ENCODE peak calls at places on chromosome 9, in four cellular contexts. F is fibroblast of pulmonary artery, J is fibroblast of mammary gland, S is brain microvascular endothelial cell. X is an unnamed sample.
A peak's percentile ranks its signal among the peaks of the same experiment; 100 is the strongest.

GRCh38 chr9:92634712-92635605 is 35.0 kb downstream of the IPPK start:
- DNase-seq in F (peak; percentile 82), J (peak; percentile 78), S (peak; percentile 64), X (peak; percentile 69)

GRCh38 chr9:109802491-109802890 is 22.5 kb downstream of the PALM2AKAP2 start:
- DNase-seq in F (no peak), J (no peak), S (no peak), X (no peak)

GRCh38 chr9:93262537-93263310 is 78.8 kb downstream of the WNK2 start:
- DNase-seq in F (no peak), J (no peak), S (no peak), X (no peak)

GRCh38 chr9:138074516-138074915 is 196.9 kb downstream of the CACNA1B start:
- DNase-seq in F (no peak), J (no peak), S (no peak), X (no peak)

GRCh38 chr9:97511762-97512429 is 10.4 kb downstream of the TMOD1 start:
- DNase-seq in F (no peak), J (no peak), S (no peak), X (no peak)

GRCh38 chr9:114745879-114746550 is 59.8 kb downstream of the TNFSF15 start:
- DNase-seq in F (no peak), J (no peak), S (no peak), X (no peak)

GRCh38 chr9:131784882-131785281 is 45.0 kb upstream of the RAPGEF1 start:
- DNase-seq in F (no peak), J (no peak), S (no peak), X (no peak)

GRCh38 chr9:85142461-85143401 is 473.2 kb downstream of the NTRK2 start:
- DNase-seq in F (peak; percentile 3), J (peak; percentile 2), S (no peak), X (peak; percentile 73)

GRCh38 chr9:131410051-131410491 is 16.2 kb downstream of the PRRC2B start:
- DNase-seq in F (peak; percentile 46), J (peak; percentile 84), S (no peak), X (peak; percentile 59)

GRCh38 chr9:97594414-97594921 is 38.7 kb downstream of the TSTD2 start:
- DNase-seq in F (no peak), J (no peak), S (no peak), X (no peak)

GRCh38 chr9:95349109-95350038 is 31.9 kb upstream of the FANCC start:
- DNase-seq in F (no peak), J (no peak), S (no peak), X (no peak)

GRCh38 chr9:121498150-121498486 is 1.5 kb downstream of the GGTA1 start:
- DNase-seq in F (peak; percentile 81), J (peak; percentile 74), S (peak; percentile 81), X (peak; percentile 45)

GRCh38 chr9:107750741-107751521 is 261.4 kb upstream of the KLF4 start:
- DNase-seq in F (peak; percentile 99), J (peak; percentile 100), S (peak; percentile 98), X (peak; percentile 100)

GRCh38 chr9:14722391-14723035 is at the start of gene CER1:
- DNase-seq in F (no peak), J (no peak), S (no peak), X (no peak)

GRCh38 chr9:135034106-135034505 is 53.4 kb upstream of the OLFM1 start:
- DNase-seq in F (no peak), J (no peak), S (no peak), X (no peak)

GRCh38 chr9:91155181-91155580 is 206.5 kb downstream of the AUH start:
- DNase-seq in F (no peak), J (no peak), S (no peak), X (no peak)

GRCh38 chr9:9729082-9729481 is 883.7 kb downstream of the PTPRD start:
- DNase-seq in F (no peak), J (no peak), S (no peak), X (no peak)

GRCh38 chr9:135678236-135679017 is 15.3 kb downstream of the LCN9 start:
- DNase-seq in F (no peak), J (no peak), S (no peak), X (no peak)

GRCh38 chr9:128383007-128383753 is 12.0 kb downstream of the URM1 start:
- DNase-seq in F (no peak), J (no peak), S (no peak), X (no peak)

X was measured in fibroblast of gingiva.